ENCODE peak calls at places on chromosome 7, in ten cellular contexts. H is left cardiac atrium; N is glomerular endothelial cell; S is stimulated activated CD8-positive, alpha-beta memory T cell treated with anti-CD3 and anti-CD28 coated beads, Interleukin-12 subunit alpha, Interleukin-12 subunit beta, amount 100 ng/mL, for 4 hours; K is activated CD4-positive, CD25-positive, alpha-beta regulatory T cell treated with anti-CD3 and anti-CD28 coated beads, Interleukin-2, amount 50 U/mL, for 72 hours; F is thoracic aorta; I is aorta; E is coronary artery; O is transverse colon; B is foreskin fibroblast. M is an unnamed sample.

GRCh38 chr7:143345428-143345900 is 17.0 kb downstream of the FAM131B start:
- DNase-seq in K (peak), N (no peak), O (peak), F (no peak), I (no peak), B (no peak), S (peak), H (peak), E (no peak), M (no peak)

GRCh38 chr7:5827755-5828154 is 46.3 kb upstream of the RNF216 start:
- DNase-seq in F (no peak), H (no peak), N (no peak), E (no peak), O (peak), K (no peak), B (no peak), I (peak), S (no peak), M (no peak)

GRCh38 chr7:149077594-149077993 is 12.9 kb downstream of the ZNF786 start:
- DNase-seq in I (no peak), K (no peak), H (no peak), B (no peak), E (no peak), O (no peak), N (no peak), S (no peak), F (no peak), M (no peak)

GRCh38 chr7:137626469-137627067 is 220.2 kb downstream of the DGKI start:
- DNase-seq in I (peak), E (no peak), K (no peak), B (no peak), S (no peak), F (no peak), H (peak), N (no peak), O (peak), M (no peak)

GRCh38 chr7:102050864-102051460 is 233.5 kb downstream of the CUX1 start:
- DNase-seq in N (no peak), S (no peak), F (no peak), E (no peak), O (no peak), B (no peak), H (no peak), I (no peak), K (no peak), M (no peak)

GRCh38 chr7:74029991-74030415 is 2.0 kb downstream of the ELN start:
- DNase-seq in B (no peak), O (no peak), I (no peak), S (no peak), K (no peak), E (peak), H (no peak), F (no peak), N (no peak), M (no peak)

GRCh38 chr7:26653430-26653911 is 210.9 kb downstream of the SKAP2 start:
- DNase-seq in O (peak), S (no peak), E (no peak), K (no peak), N (peak), H (peak), B (no peak), F (no peak), I (no peak), M (no peak)

GRCh38 chr7:99733448-99733847 is 1.5 kb downstream of the CYP3A7 start:
- DNase-seq in I (no peak), B (no peak), K (no peak), S (no peak), H (no peak), E (no peak), F (no peak), N (no peak), O (no peak), M (no peak)

GRCh38 chr7:94620703-94621118 is 35.2 kb downstream of the SGCE start:
- DNase-seq in S (peak), F (peak), E (peak), K (peak), B (peak), I (peak), H (peak), N (peak), O (peak), M (no peak)

GRCh38 chr7:121605297-121605640 is 209.2 kb upstream of the FAM3C start:
- DNase-seq in F (no peak), E (no peak), S (no peak), I (no peak), O (no peak), H (no peak), K (no peak), B (no peak), N (no peak), M (no peak)

GRCh38 chr7:138934861-138935260 is 46.3 kb downstream of the KIAA1549 start:
- DNase-seq in K (no peak), N (no peak), I (no peak), B (peak), S (no peak), H (no peak), O (no peak), E (peak), F (no peak), M (no peak)

GRCh38 chr7:107029061-107029763 is 15.3 kb upstream of the PRKAR2B start:
- DNase-seq in O (no peak), E (no peak), N (no peak), I (no peak), B (no peak), F (no peak), S (no peak), H (no peak), K (no peak), M (no peak)

GRCh38 chr7:1539346-1540321 is 9.1 kb downstream of the MAFK start:
- DNase-seq in F (no peak), N (no peak), I (peak), B (no peak), H (no peak), S (no peak), O (no peak), K (no peak), E (peak), M (no peak)

GRCh38 chr7:131031100-131031868 is 296.4 kb upstream of the MKLN1 start:
- DNase-seq in O (no peak), F (no peak), K (no peak), N (no peak), I (no peak), H (no peak), E (no peak), B (no peak), S (no peak), M (no peak)